ENCODE peak calls at places on chromosomes 16 and 17, in six cellular contexts. B is activated CD4-positive, alpha-beta T cell treated with anti-CD3 and anti-CD28 coated beads, Interleukin-2, amount 50 U/mL, for 1 hour; F is NCI-H226; U is stimulated activated naive B cell treated with anti-CD40 and anti-IgM and Interleukin-4, amounts not matched to agents 10 μg/mL and 1 μg/mL and 100 μg/mL, for 72 hours; I is ovary; Y is neural crest cell. D is an unnamed sample.

GRCh38 chr16:73996624-73997339 is 299.8 kb upstream of the PSMD7 start:
- DNase-seq in B (no peak), F (no peak), U (no peak), I (no peak), Y (no peak), D (no peak)

GRCh38 chr17:81026266-81027036 is 8.5 kb upstream of the BAIAP2 start:
- DNase-seq in B (no peak), F (no peak), U (no peak), I (no peak), Y (no peak), D (no peak)

GRCh38 chr16:72673118-72673517 is 374.8 kb downstream of the ZFHX3 start:
- DNase-seq in B (no peak), F (no peak), U (no peak), I (no peak), Y (no peak), D (no peak)

GRCh38 chr17:7767425-7768021 is 50.0 kb downstream of the DNAH2 start:
- DNase-seq in B (no peak), F (peak), U (no peak), I (no peak), Y (no peak), D (no peak)

GRCh38 chr17:74555427-74555826 is 9.5 kb upstream of the CD300C start:
- DNase-seq in B (no peak), F (no peak), U (no peak), I (no peak), Y (no peak), D (no peak)

GRCh38 chr16:22797551-22797950 is 16.4 kb upstream of the HS3ST2 start:
- DNase-seq in B (no peak), F (no peak), U (no peak), I (no peak), Y (no peak), D (no peak)

GRCh38 chr17:13230908-13231307 is 213.1 kb upstream of the ELAC2 start:
- DNase-seq in B (no peak), F (no peak), U (no peak), I (no peak), Y (no peak), D (no peak)

GRCh38 chr17:83064021-83064731 is 15.2 kb upstream of the METRNL start:
- DNase-seq in B (peak), F (no peak), U (no peak), I (peak), Y (no peak), D (no peak)

GRCh38 chr17:8253801-8254200 is 4.7 kb downstream of the PFAS start:
- DNase-seq in B (no peak), F (no peak), U (no peak), I (no peak), Y (no peak), D (no peak)

GRCh38 chr16:87317766-87318121 is 552 bp upstream of the C16orf95 start:
- DNase-seq in B (no peak), F (no peak), U (peak), I (peak), Y (no peak), D (no peak)

GRCh38 chr16:69055003-69055402 is 50.5 kb upstream of the HAS3 start:
- DNase-seq in B (no peak), F (no peak), U (no peak), I (no peak), Y (no peak), D (no peak)

GRCh38 chr17:82936768-82937171 is 96.9 kb upstream of the ZNF750 start:
- DNase-seq in B (no peak), F (no peak), U (no peak), I (peak), Y (no peak), D (no peak)

GRCh38 chr17:5254903-5255521 is 20.4 kb upstream of the SCIMP start:
- DNase-seq in B (no peak), F (no peak), U (peak), I (no peak), Y (no peak), D (no peak)

GRCh38 chr17:74892974-74893911 is at the start of gene FADS6:
- DNase-seq in B (no peak), F (no peak), U (no peak), I (no peak), Y (no peak), D (no peak)

D was measured in stimulated activated effector memory CD8-positive, alpha-beta T cell treated with anti-CD3 and anti-CD28 coated beads, Interleukin-12 subunit alpha, Interleukin-12 subunit beta, amount 100 ng/mL, for 72 hours.